ENCODE peak calls at places on chromosomes 13 and 19, in six cellular contexts. X, F, N, M, R and H are unnamed samples.

GRCh38 chr19:35327642-35328041 is 1.3 kb upstream of the CD22 start:
- DNase-seq in X (no peak), F (peak), N (no peak), M (peak), R (no peak), H (no peak)

GRCh38 chr13:33015791-33016323 is 366 bp upstream of the KL start:
- DNase-seq in X (no peak), F (no peak), N (peak), M (no peak), R (no peak), H (peak)

GRCh38 chr13:60583911-60584753 is 187.1 kb downstream of the TDRD3 start:
- DNase-seq in X (no peak), F (no peak), N (peak), M (peak), R (no peak), H (no peak)

GRCh38 chr13:40595693-40596092 is 70.7 kb downstream of the FOXO1 start:
- DNase-seq in X (no peak), F (no peak), N (no peak), M (no peak), R (no peak), H (no peak)

GRCh38 chr13:102536196-102536595 is 60.6 kb upstream of the TPP2 start:
- DNase-seq in X (no peak), F (no peak), N (no peak), M (no peak), R (no peak), H (no peak)

GRCh38 chr19:45526143-45526542 is 18.9 kb downstream of the VASP start:
- DNase-seq in X (no peak), F (peak), N (peak), M (peak), R (no peak), H (no peak)

GRCh38 chr13:77732287-77732686 is 34.8 kb downstream of the SLAIN1 start:
- DNase-seq in X (no peak), F (no peak), N (no peak), M (no peak), R (no peak), H (no peak)

GRCh38 chr19:40217027-40217810 is 965 bp downstream of the TTC9B start:
- DNase-seq in X (no peak), F (no peak), N (peak), M (peak), R (no peak), H (no peak)

GRCh38 chr13:64457976-64458375 is 2772.2 kb downstream of the PCDH9 start:
- DNase-seq in X (no peak), F (no peak), N (no peak), M (no peak), R (no peak), H (no peak)

GRCh38 chr19:679418-680286 is 3.5 kb downstream of the FSTL3 start:
- DNase-seq in X (no peak), F (no peak), N (no peak), M (peak), R (no peak), H (peak)

GRCh38 chr19:2015611-2015950 is at the start of gene BTBD2:
- DNase-seq in X (no peak), F (no peak), N (no peak), M (no peak), R (no peak), H (no peak)
- TF ChIP-seq POLR2AphosphoS5 in X (no peak), F (no peak), N (no peak), M (peak), R (no peak), H (no peak)

GRCh38 chr19:53431399-53432087 is at the start of gene ZNF761:
- DNase-seq in X (peak), F (peak), N (peak), M (peak), R (peak), H (peak)

DNA sequence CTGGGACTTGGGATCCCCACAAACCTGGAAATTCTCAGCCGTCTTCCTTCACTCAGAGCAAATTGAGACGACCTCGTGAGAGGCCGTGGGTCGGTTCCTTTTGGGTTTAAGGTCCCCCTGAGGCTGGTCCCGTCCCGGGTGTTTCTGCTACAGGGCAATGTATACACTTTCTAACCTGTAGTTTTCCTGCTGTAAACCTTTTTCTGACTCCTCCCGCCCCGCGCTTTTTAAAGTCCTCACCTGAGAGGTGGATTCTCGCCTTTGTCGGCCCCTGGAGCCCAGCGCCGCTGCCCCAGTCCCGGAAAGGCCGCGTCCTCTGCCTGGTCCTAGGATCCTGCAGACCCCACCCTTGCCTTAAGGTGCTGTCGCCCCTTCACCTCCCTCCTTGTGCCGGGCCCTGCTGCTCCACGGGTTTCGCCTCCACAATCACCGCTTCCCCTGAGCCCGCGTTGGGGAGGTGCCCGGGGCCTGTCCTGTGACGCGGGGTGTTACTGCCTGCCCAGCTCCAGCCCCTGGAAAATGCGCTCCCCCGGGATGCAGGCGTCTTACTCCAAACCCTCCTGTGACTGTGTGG is 391 bp downstream of the ZNF761 start:
- DNase-seq in X (no peak), F (no peak), N (peak), M (peak), R (no peak), H (no peak)
- TF ChIP-seq POLR2A in X (no peak), F (no peak), N (no peak), M (peak), R (no peak), H (no peak)

GRCh38 chr19:3381701-3382372 is 15.5 kb downstream of the NFIC start:
- DNase-seq in X (no peak), F (no peak), N (no peak), M (no peak), R (no peak), H (no peak)
- TF ChIP-seq TAF1 in X (no peak), F (no peak), N (no peak), M (no peak), R (no peak), H (no peak)

GRCh38 chr19:10317857-10318462 is 2.1 kb upstream of the FDX2 start:
- DNase-seq in X (no peak), F (no peak), N (no peak), M (no peak), R (no peak), H (no peak)

GRCh38 chr19:10321874-10322835 is 6.3 kb upstream of the FDX2 start:
- DNase-seq in X (no peak), F (no peak), N (no peak), M (no peak), R (no peak), H (no peak)

GRCh38 chr19:10318807-10319426 is 3.1 kb upstream of the FDX2 start:
- DNase-seq in X (no peak), F (no peak), N (no peak), M (no peak), R (no peak), H (no peak)

GRCh38 chr19:10320602-10321416 is 5.0 kb upstream of the FDX2 start:
- DNase-seq in X (no peak), F (no peak), N (no peak), M (no peak), R (no peak), H (no peak)

GRCh38 chr19:10321417-10321797 is 5.6 kb upstream of the FDX2 start:
- DNase-seq in X (no peak), F (no peak), N (no peak), M (no peak), R (no peak), H (no peak)
- TF ChIP-seq POLR2AphosphoS5 in X (no peak), F (no peak), N (no peak), M (no peak), R (no peak), H (no peak)

GRCh38 chr19:54463531-54464043 is at the start of gene LENG9:
- DNase-seq in X (no peak), F (peak), N (peak), M (peak), R (no peak), H (peak)

GRCh38 chr19:54462072-54462712 is 1.4 kb downstream of the LENG9 start:
- DNase-seq in X (no peak), F (no peak), N (no peak), M (no peak), R (no peak), H (no peak)

GRCh38 chr19:54464044-54464623 is 556 bp upstream of the LENG9 start:
- DNase-seq in X (no peak), F (peak), N (peak), M (peak), R (peak), H (no peak)

GRCh38 chr19:54461201-54462071 is 2.1 kb downstream of the LENG9 start:
- DNase-seq in X (no peak), F (no peak), N (no peak), M (no peak), R (no peak), H (no peak)

GRCh38 chr19:54462713-54463530 is 656 bp downstream of the LENG9 start:
- DNase-seq in X (no peak), F (peak), N (peak), M (peak), R (no peak), H (no peak)
- TF ChIP-seq POLR2A in X (peak), F (no peak), N (peak), M (peak), R (peak), H (no peak)

GRCh38 chr13:85742355-85742754 is 56.9 kb downstream of the SLITRK6 start:
- DNase-seq in X (no peak), F (no peak), N (no peak), M (no peak), R (no peak), H (no peak)
- TF ChIP-seq TAF1 in X (no peak), F (no peak), N (no peak), M (no peak), R (no peak), H (no peak)